ENCODE peak calls at places on chromosomes 11 and 22, in six cellular contexts. One of them, this sample, is unnamed.

GRCh38 chr11:30741039-30741550 is 154.9 kb upstream of the MPPED2 start:
- DNase-seq in IMR-90: peak
- DNase-seq in neuronal stem cell: no peak
- DNase-seq in mesenchymal stem cell: peak
- DNase-seq in trophoblast cell: peak
- DNase-seq in H1: no peak
- DNase-seq in this sample: no peak

GRCh38 chr11:120985718-120986569 is 38.0 kb upstream of the TBCEL start:
- DNase-seq in IMR-90: peak
- DNase-seq in neuronal stem cell: peak
- DNase-seq in H1: no peak
- DNase-seq in mesenchymal stem cell: peak
- DNase-seq in trophoblast cell: peak
- DNase-seq in this sample: peak

GRCh38 chr22:19179472-19180048 is 1.0 kb upstream of the SLC25A1 start:
- DNase-seq in H1: peak
- DNase-seq in IMR-90: peak
- DNase-seq in mesenchymal stem cell: peak
- DNase-seq in neuronal stem cell: peak
- DNase-seq in trophoblast cell: peak
- DNase-seq in this sample: peak

GRCh38 chr11:60899021-60899936 is 7.1 kb downstream of the PRPF19 start:
- DNase-seq in IMR-90: peak
- DNase-seq in H1: no peak
- DNase-seq in neuronal stem cell: peak
- DNase-seq in trophoblast cell: peak
- DNase-seq in mesenchymal stem cell: peak
- DNase-seq in this sample: peak

GRCh38 chr11:117805048-117805447 is 8.0 kb upstream of the DSCAML1 start:
- DNase-seq in H1: no peak
- DNase-seq in trophoblast cell: no peak
- DNase-seq in neuronal stem cell: no peak
- DNase-seq in IMR-90: no peak
- DNase-seq in mesenchymal stem cell: no peak
- DNase-seq in this sample: no peak

GRCh38 chr11:46050065-46050464 is 71.2 kb downstream of the PHF21A start:
- DNase-seq in IMR-90: peak
- DNase-seq in neuronal stem cell: peak
- DNase-seq in mesenchymal stem cell: peak
- DNase-seq in H1: peak
- DNase-seq in trophoblast cell: peak
- DNase-seq in this sample: peak

GRCh38 chr22:35258144-35258988 is 1.1 kb downstream of the HMGXB4 start:
- DNase-seq in mesenchymal stem cell: peak
- DNase-seq in IMR-90: peak
- DNase-seq in trophoblast cell: peak
- DNase-seq in H1: no peak
- DNase-seq in neuronal stem cell: peak
- DNase-seq in this sample: peak

GRCh38 chr11:32893091-32893946 is 708 bp downstream of the QSER1 start:
- DNase-seq in mesenchymal stem cell: peak
- DNase-seq in trophoblast cell: peak
- DNase-seq in neuronal stem cell: peak
- DNase-seq in H1: no peak
- DNase-seq in IMR-90: peak
- DNase-seq in this sample: peak

GRCh38 chr11:119380160-119380815 is 1.2 kb downstream of the USP2 start:
- DNase-seq in trophoblast cell: no peak
- DNase-seq in H1: no peak
- DNase-seq in IMR-90: no peak
- DNase-seq in mesenchymal stem cell: no peak
- DNase-seq in neuronal stem cell: no peak
- DNase-seq in this sample: no peak

GRCh38 chr11:99739464-99740089 is 718.8 kb downstream of the CNTN5 start:
- DNase-seq in neuronal stem cell: peak
- DNase-seq in trophoblast cell: peak
- DNase-seq in mesenchymal stem cell: peak
- DNase-seq in H1: peak
- DNase-seq in IMR-90: peak
- DNase-seq in this sample: no peak

GRCh38 chr11:115530752-115531151 is 26.5 kb upstream of the CADM1 start:
- DNase-seq in neuronal stem cell: no peak
- DNase-seq in IMR-90: no peak
- DNase-seq in H1: no peak
- DNase-seq in trophoblast cell: no peak
- DNase-seq in mesenchymal stem cell: no peak
- DNase-seq in this sample: peak

GRCh38 chr22:27699676-27700075 is 101.9 kb downstream of the MN1 start:
- DNase-seq in trophoblast cell: no peak
- DNase-seq in IMR-90: no peak
- DNase-seq in mesenchymal stem cell: no peak
- DNase-seq in neuronal stem cell: no peak
- DNase-seq in H1: no peak
- DNase-seq in this sample: no peak

GRCh38 chr22:19287889-19288288 is 3.6 kb downstream of the CLTCL1 start:
- DNase-seq in neuronal stem cell: no peak
- DNase-seq in mesenchymal stem cell: peak
- DNase-seq in trophoblast cell: peak
- DNase-seq in H1: no peak
- DNase-seq in IMR-90: peak
- DNase-seq in this sample: no peak

GRCh38 chr11:3655548-3655947 is 10.6 kb downstream of the ART1 start:
- DNase-seq in neuronal stem cell: no peak
- DNase-seq in IMR-90: no peak
- DNase-seq in H1: no peak
- DNase-seq in trophoblast cell: no peak
- DNase-seq in mesenchymal stem cell: no peak
- DNase-seq in this sample: no peak

GRCh38 chr22:40107244-40107643 is 70.5 kb upstream of the TNRC6B start:
- DNase-seq in trophoblast cell: no peak
- DNase-seq in mesenchymal stem cell: peak
- DNase-seq in H1: no peak
- DNase-seq in neuronal stem cell: no peak
- DNase-seq in IMR-90: no peak
- DNase-seq in this sample: no peak

GRCh38 chr22:40105755-40106154 is 72.0 kb upstream of the TNRC6B start:
- DNase-seq in H1: no peak
- DNase-seq in trophoblast cell: no peak
- DNase-seq in neuronal stem cell: no peak
- DNase-seq in mesenchymal stem cell: no peak
- DNase-seq in IMR-90: no peak
- DNase-seq in this sample: no peak

DNA sequence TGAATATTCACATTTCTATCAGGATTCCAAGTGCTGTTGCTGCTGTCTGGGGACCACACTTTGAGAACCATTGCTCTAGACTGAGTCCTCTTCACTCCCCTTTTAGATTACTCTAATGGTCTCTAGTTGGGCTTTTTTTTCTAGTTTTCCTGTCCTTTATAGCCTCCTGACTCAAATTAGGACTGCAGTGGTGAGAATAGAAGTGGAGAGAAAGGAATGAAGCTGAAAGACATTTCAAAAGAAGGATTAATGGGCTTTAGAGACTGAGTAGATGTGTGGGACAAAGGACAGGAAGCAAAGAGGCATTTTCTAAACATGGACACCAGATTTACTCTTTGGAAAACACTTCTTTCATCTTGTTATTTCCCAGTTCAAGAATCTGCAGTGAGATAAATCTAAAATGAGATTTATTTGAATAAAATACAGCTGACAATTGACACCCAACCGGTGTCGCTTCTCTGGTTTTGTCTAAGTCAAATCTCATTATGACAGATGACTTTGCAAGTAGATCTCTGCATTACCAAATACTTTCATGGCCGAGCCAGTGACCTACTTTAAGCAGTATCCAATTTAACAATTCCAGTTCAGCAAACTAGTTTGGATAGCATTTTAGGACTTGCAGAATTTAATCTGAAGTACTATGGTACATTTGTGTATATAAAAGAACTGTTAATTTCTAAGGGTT is 76.2 kb upstream of the TNRC6B start:
- DNase-seq in mesenchymal stem cell: no peak
- DNase-seq in H1: no peak
- DNase-seq in trophoblast cell: no peak
- DNase-seq in neuronal stem cell: peak
- DNase-seq in IMR-90: no peak
- DNase-seq in this sample: no peak
- H3K18ac ChIP-seq in mesenchymal stem cell: no peak
- H3K18ac ChIP-seq in H1: no peak
- H3K18ac ChIP-seq in trophoblast cell: no peak
- H3K18ac ChIP-seq in neuronal stem cell: no peak
- H3K18ac ChIP-seq in IMR-90: no peak
- H3K18ac ChIP-seq in this sample: no peak

GRCh38 chr11:65433657-65434056 is 11.1 kb downstream of the NEAT1 start:
- DNase-seq in trophoblast cell: no peak
- DNase-seq in neuronal stem cell: no peak
- DNase-seq in H1: no peak
- DNase-seq in mesenchymal stem cell: peak
- DNase-seq in IMR-90: peak
- DNase-seq in this sample: no peak

GRCh38 chr11:65434667-65435179 is 12.1 kb downstream of the NEAT1 start:
- DNase-seq in neuronal stem cell: no peak
- DNase-seq in mesenchymal stem cell: peak
- DNase-seq in H1: no peak
- DNase-seq in trophoblast cell: peak
- DNase-seq in IMR-90: peak
- DNase-seq in this sample: no peak

GRCh38 chr11:65432686-65433582 is 10.3 kb downstream of the NEAT1 start:
- DNase-seq in neuronal stem cell: no peak
- DNase-seq in trophoblast cell: peak
- DNase-seq in IMR-90: peak
- DNase-seq in mesenchymal stem cell: peak
- DNase-seq in H1: no peak
- DNase-seq in this sample: no peak

GRCh38 chr11:65435330-65435931 is 12.8 kb downstream of the NEAT1 start:
- DNase-seq in neuronal stem cell: no peak
- DNase-seq in IMR-90: peak
- DNase-seq in trophoblast cell: peak
- DNase-seq in mesenchymal stem cell: peak
- DNase-seq in H1: no peak
- DNase-seq in this sample: no peak

DNA sequence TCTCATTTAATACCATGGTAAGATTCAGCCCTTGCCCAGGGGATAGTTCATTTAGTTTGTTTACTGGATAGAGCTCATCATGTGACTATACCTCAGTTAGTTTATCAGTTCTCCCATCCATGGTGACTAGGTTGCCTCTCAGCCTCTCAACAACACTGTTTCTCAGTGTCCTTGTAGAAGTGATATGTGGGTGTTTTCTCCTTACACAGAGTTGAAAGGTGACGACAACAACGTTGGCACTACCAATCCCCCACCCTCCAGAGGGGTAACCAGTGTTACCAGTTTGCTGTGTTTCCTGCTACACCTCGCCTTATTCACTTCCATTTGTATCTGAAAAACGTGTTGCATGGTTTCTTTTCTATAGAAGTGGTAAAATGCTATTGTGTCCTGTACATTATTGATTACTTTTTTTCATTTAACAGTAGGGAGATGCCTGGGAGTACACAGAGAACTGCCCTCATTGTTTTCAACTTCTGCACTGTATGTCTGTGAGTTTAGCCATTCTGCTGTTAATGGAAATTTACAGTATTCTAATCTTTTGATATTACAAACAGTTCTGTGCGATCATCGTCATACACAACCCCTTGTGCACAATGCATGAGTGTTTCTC is 11.6 kb downstream of the NEAT1 start:
- DNase-seq in mesenchymal stem cell: peak
- DNase-seq in IMR-90: peak
- DNase-seq in trophoblast cell: peak
- DNase-seq in neuronal stem cell: no peak
- DNase-seq in H1: no peak
- DNase-seq in this sample: no peak
- H3K18ac ChIP-seq in mesenchymal stem cell: no peak
- H3K18ac ChIP-seq in IMR-90: no peak
- H3K18ac ChIP-seq in trophoblast cell: peak
- H3K18ac ChIP-seq in neuronal stem cell: no peak
- H3K18ac ChIP-seq in H1: no peak
- H3K18ac ChIP-seq in this sample: no peak

GRCh38 chr11:72927380-72927779 is 113.2 kb downstream of the ATG16L2 start:
- DNase-seq in trophoblast cell: no peak
- DNase-seq in IMR-90: no peak
- DNase-seq in neuronal stem cell: no peak
- DNase-seq in H1: no peak
- DNase-seq in mesenchymal stem cell: no peak
- DNase-seq in this sample: no peak

GRCh38 chr11:72925656-72926055 is 111.4 kb downstream of the ATG16L2 start:
- DNase-seq in H1: no peak
- DNase-seq in trophoblast cell: no peak
- DNase-seq in mesenchymal stem cell: no peak
- DNase-seq in IMR-90: no peak
- DNase-seq in neuronal stem cell: no peak
- DNase-seq in this sample: no peak

GRCh38 chr11:72930011-72930410 is 115.8 kb downstream of the ATG16L2 start:
- DNase-seq in mesenchymal stem cell: peak
- DNase-seq in neuronal stem cell: no peak
- DNase-seq in H1: no peak
- DNase-seq in IMR-90: peak
- DNase-seq in trophoblast cell: no peak
- DNase-seq in this sample: no peak

GRCh38 chr11:72924568-72925190 is 110.5 kb downstream of the ATG16L2 start:
- DNase-seq in IMR-90: peak
- DNase-seq in H1: no peak
- DNase-seq in neuronal stem cell: no peak
- DNase-seq in mesenchymal stem cell: peak
- DNase-seq in trophoblast cell: peak
- DNase-seq in this sample: no peak

GRCh38 chr11:72926076-72926475 is 111.9 kb downstream of the ATG16L2 start:
- DNase-seq in neuronal stem cell: no peak
- DNase-seq in IMR-90: no peak
- DNase-seq in mesenchymal stem cell: no peak
- DNase-seq in trophoblast cell: no peak
- DNase-seq in H1: no peak
- DNase-seq in this sample: no peak
- H3K18ac ChIP-seq in neuronal stem cell: no peak
- H3K18ac ChIP-seq in IMR-90: no peak
- H3K18ac ChIP-seq in mesenchymal stem cell: no peak
- H3K18ac ChIP-seq in trophoblast cell: no peak
- H3K18ac ChIP-seq in H1: no peak
- H3K18ac ChIP-seq in this sample: no peak

GRCh38 chr22:31244044-31244942 is 32.2 kb downstream of the LIMK2 start:
- DNase-seq in H1: peak
- DNase-seq in IMR-90: peak
- DNase-seq in trophoblast cell: peak
- DNase-seq in neuronal stem cell: no peak
- DNase-seq in mesenchymal stem cell: peak
- DNase-seq in this sample: peak

GRCh38 chr22:31246687-31247086 is 34.6 kb downstream of the LIMK2 start:
- DNase-seq in trophoblast cell: no peak
- DNase-seq in mesenchymal stem cell: no peak
- DNase-seq in neuronal stem cell: no peak
- DNase-seq in H1: no peak
- DNase-seq in IMR-90: no peak
- DNase-seq in this sample: no peak

GRCh38 chr22:31243339-31244043 is 31.4 kb downstream of the LIMK2 start:
- DNase-seq in IMR-90: no peak
- DNase-seq in neuronal stem cell: no peak
- DNase-seq in mesenchymal stem cell: no peak
- DNase-seq in trophoblast cell: peak
- DNase-seq in H1: no peak
- DNase-seq in this sample: no peak

GRCh38 chr22:31247726-31248125 is 35.6 kb downstream of the LIMK2 start:
- DNase-seq in IMR-90: no peak
- DNase-seq in neuronal stem cell: no peak
- DNase-seq in mesenchymal stem cell: no peak
- DNase-seq in H1: no peak
- DNase-seq in trophoblast cell: no peak
- DNase-seq in this sample: no peak

GRCh38 chr22:31244943-31245451 is 32.9 kb downstream of the LIMK2 start:
- DNase-seq in IMR-90: no peak
- DNase-seq in trophoblast cell: no peak
- DNase-seq in mesenchymal stem cell: no peak
- DNase-seq in H1: no peak
- DNase-seq in neuronal stem cell: no peak
- DNase-seq in this sample: no peak
- H3K18ac ChIP-seq in IMR-90: peak
- H3K18ac ChIP-seq in trophoblast cell: no peak
- H3K18ac ChIP-seq in mesenchymal stem cell: peak
- H3K18ac ChIP-seq in H1: no peak
- H3K18ac ChIP-seq in neuronal stem cell: no peak
- H3K18ac ChIP-seq in this sample: no peak